ENCODE peak calls at places on chromosomes 16 and 17, in five cellular contexts. One of them, this sample, is unnamed.

GRCh38 chr16:23296994-23297393 is 5.1 kb upstream of the SCNN1B start:
- DNase-seq in stimulated activated CD4-positive, alpha-beta T cell treated with anti-CD3 and anti-CD28 coated beads, Interleukin-2, amount 100 ng/mL, for 24 hours: peak; percentile 24
- DNase-seq in HCEC 1CT: no peak
- DNase-seq in GM20000: peak; percentile 67
- DNase-seq in A549: peak; percentile 43
- DNase-seq in this sample: no peak

GRCh38 chr17:32102697-32103096 is 39.6 kb upstream of the RHOT1 start:
- DNase-seq in stimulated activated CD4-positive, alpha-beta T cell treated with anti-CD3 and anti-CD28 coated beads, Interleukin-2, amount 100 ng/mL, for 24 hours: no peak
- DNase-seq in HCEC 1CT: no peak
- DNase-seq in GM20000: peak; percentile 1
- DNase-seq in A549: no peak
- DNase-seq in this sample: no peak

GRCh38 chr17:71441098-71441497 is 679.7 kb upstream of the SOX9 start:
- DNase-seq in stimulated activated CD4-positive, alpha-beta T cell treated with anti-CD3 and anti-CD28 coated beads, Interleukin-2, amount 100 ng/mL, for 24 hours: no peak
- DNase-seq in HCEC 1CT: peak; percentile 88
- DNase-seq in GM20000: no peak
- DNase-seq in A549: peak; percentile 45
- DNase-seq in this sample: peak; percentile 88

GRCh38 chr17:44785921-44786320 is 27.1 kb downstream of the ADAM11 start:
- DNase-seq in stimulated activated CD4-positive, alpha-beta T cell treated with anti-CD3 and anti-CD28 coated beads, Interleukin-2, amount 100 ng/mL, for 24 hours: no peak
- DNase-seq in HCEC 1CT: no peak
- DNase-seq in GM20000: no peak
- DNase-seq in A549: no peak
- DNase-seq in this sample: no peak

GRCh38 chr16:27425961-27426360 is 24.0 kb downstream of the IL21R start:
- DNase-seq in stimulated activated CD4-positive, alpha-beta T cell treated with anti-CD3 and anti-CD28 coated beads, Interleukin-2, amount 100 ng/mL, for 24 hours: no peak
- DNase-seq in HCEC 1CT: no peak
- DNase-seq in GM20000: no peak
- DNase-seq in A549: no peak
- DNase-seq in this sample: no peak

GRCh38 chr17:68531252-68531651 is 19.0 kb downstream of the PRKAR1A start:
- DNase-seq in stimulated activated CD4-positive, alpha-beta T cell treated with anti-CD3 and anti-CD28 coated beads, Interleukin-2, amount 100 ng/mL, for 24 hours: no peak
- DNase-seq in HCEC 1CT: no peak
- DNase-seq in GM20000: no peak
- DNase-seq in A549: no peak
- DNase-seq in this sample: no peak

GRCh38 chr16:11992008-11992584 is 15.6 kb downstream of the SNX29 start:
- DNase-seq in stimulated activated CD4-positive, alpha-beta T cell treated with anti-CD3 and anti-CD28 coated beads, Interleukin-2, amount 100 ng/mL, for 24 hours: no peak
- DNase-seq in HCEC 1CT: no peak
- DNase-seq in GM20000: no peak
- DNase-seq in A549: no peak
- DNase-seq in this sample: no peak

GRCh38 chr17:54920819-54921218 is 20.2 kb downstream of the TOM1L1 start:
- DNase-seq in stimulated activated CD4-positive, alpha-beta T cell treated with anti-CD3 and anti-CD28 coated beads, Interleukin-2, amount 100 ng/mL, for 24 hours: no peak
- DNase-seq in HCEC 1CT: no peak
- DNase-seq in GM20000: no peak
- DNase-seq in A549: no peak
- DNase-seq in this sample: no peak

GRCh38 chr17:11404877-11405276 is 163.9 kb downstream of the SHISA6 start:
- DNase-seq in stimulated activated CD4-positive, alpha-beta T cell treated with anti-CD3 and anti-CD28 coated beads, Interleukin-2, amount 100 ng/mL, for 24 hours: no peak
- DNase-seq in HCEC 1CT: no peak
- DNase-seq in GM20000: no peak
- DNase-seq in A549: no peak
- DNase-seq in this sample: no peak

GRCh38 chr16:66900721-66901441 is 17.8 kb downstream of the CDH16 start:
- DNase-seq in stimulated activated CD4-positive, alpha-beta T cell treated with anti-CD3 and anti-CD28 coated beads, Interleukin-2, amount 100 ng/mL, for 24 hours: no peak
- DNase-seq in HCEC 1CT: no peak
- DNase-seq in GM20000: no peak
- DNase-seq in A549: no peak
- DNase-seq in this sample: no peak

GRCh38 chr17:78128616-78129384 is at the start of gene TMC6:
- DNase-seq in stimulated activated CD4-positive, alpha-beta T cell treated with anti-CD3 and anti-CD28 coated beads, Interleukin-2, amount 100 ng/mL, for 24 hours: peak; percentile 69
- DNase-seq in HCEC 1CT: no peak
- DNase-seq in GM20000: peak; percentile 94
- DNase-seq in A549: peak; percentile 74
- DNase-seq in this sample: no peak